ENCODE peak calls at places on chromosomes 4 and X, in four cellular contexts. A is IMR-90, H is endothelial cell of umbilical vein, Y is K562. B is an unnamed sample. For H3K9me1, the result is how much of the 10 kb centered on the place peaks cover.

GRCh38 chrX:150694738-150695410 is 1.7 kb downstream of the MTMR1 start:
- DNase-seq in A (no peak), H (no peak), Y (peak), B (no peak)

GRCh38 chrX:24870143-24870542 is 145.6 kb downstream of the ARX start:
- DNase-seq in A (peak), H (no peak), Y (no peak), B (no peak)

GRCh38 chr4:145697332-145697731 is 17.4 kb downstream of the C4orf51 start:
- DNase-seq in A (no peak), H (no peak), Y (no peak), B (no peak)

GRCh38 chr4:8579526-8580320 is 469 bp upstream of the GPR78 start:
- DNase-seq in A (no peak), H (no peak), Y (no peak), B (no peak)

GRCh38 chr4:127622923-127623754 is 9.6 kb upstream of the INTU start:
- DNase-seq in A (peak), H (peak), Y (no peak), B (no peak)

GRCh38 chr4:71863457-71863856 is 79.6 kb upstream of the GC start:
- DNase-seq in A (no peak), H (no peak), Y (no peak), B (no peak)

GRCh38 chr4:177079327-177079726 is 230.3 kb upstream of the NEIL3 start:
- DNase-seq in A (no peak), H (no peak), Y (no peak), B (no peak)

GRCh38 chr4:72971572-72971971 is 97.9 kb downstream of the COX18 start:
- DNase-seq in A (peak), H (peak), Y (peak), B (peak)

GRCh38 chrX:46758163-46758955 is 559 bp downstream of the SLC9A7 start:
- DNase-seq in A (peak), H (peak), Y (no peak), B (no peak)

GRCh38 chr4:39365360-39365759 is 802 bp downstream of the RFC1 start:
- DNase-seq in A (no peak), H (no peak), Y (no peak), B (no peak)
- H3K27ac ChIP-seq in A (no peak), H (peak), Y (peak), B (peak)

GRCh38 chr4:69995526-69996016 is at the start of gene STATH:
- DNase-seq in A (no peak), H (no peak), Y (no peak), B (no peak)
- H3K9me1 ChIP-seq in A (under half), H (under half), Y (under half), B (under half)

GRCh38 chrX:5051831-5052491 is 1176.7 kb downstream of the NLGN4X start:
- DNase-seq in A (no peak), H (no peak), Y (no peak), B (no peak)
- H3K27ac ChIP-seq in A (no peak), H (no peak), Y (no peak), B (no peak)

DNA sequence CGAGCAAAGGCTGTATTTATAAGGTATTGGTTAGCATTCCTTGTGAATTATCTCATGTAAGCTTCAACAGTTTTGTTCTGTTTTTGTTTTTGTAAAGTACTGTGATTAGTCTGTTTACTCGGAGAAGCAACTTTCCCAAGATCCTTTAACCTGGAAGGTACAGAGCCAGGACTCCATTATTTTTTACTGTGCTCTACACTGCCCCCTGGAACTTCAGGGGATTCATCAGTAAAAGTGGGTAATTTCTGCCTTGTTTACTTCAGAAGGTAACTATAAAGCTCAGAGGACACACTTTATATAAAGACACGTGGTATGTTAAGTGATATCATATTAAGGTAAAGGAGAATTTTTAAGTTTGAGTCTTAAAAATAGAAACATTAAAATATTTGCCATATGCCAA is 124.9 kb downstream of the IQCM start:
- DNase-seq in A (no peak), H (no peak), Y (no peak), B (no peak)
- H3K9me1 ChIP-seq in A (under half), H (under half), Y (under half), B (under half)

GRCh38 chrX:11666180-11666579 is 460 bp upstream of the ARHGAP6 start:
- DNase-seq in A (no peak), H (no peak), Y (no peak), B (no peak)
- H3K27ac ChIP-seq in A (no peak), H (no peak), Y (no peak), B (no peak)

DNA sequence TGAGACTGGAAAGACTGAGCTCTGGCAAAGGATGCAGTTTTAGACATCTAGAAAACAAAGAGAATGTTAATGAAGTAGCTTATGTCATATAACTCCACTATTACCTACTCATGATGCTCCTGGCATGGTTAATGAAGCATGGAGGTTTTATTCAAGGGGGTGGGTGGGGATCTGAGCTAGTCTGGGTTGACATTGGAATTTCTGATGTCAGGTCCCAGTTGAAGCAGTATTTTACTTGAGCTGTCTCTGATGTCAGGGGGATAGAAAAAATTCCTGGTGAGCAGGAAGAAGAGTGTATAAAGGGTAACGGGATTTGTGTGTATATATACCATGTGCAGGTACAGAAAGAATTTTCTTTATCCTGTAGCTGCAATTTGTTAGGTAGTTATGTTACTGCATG is 102.0 kb downstream of the ELOVL6 start:
- DNase-seq in A (no peak), H (no peak), Y (no peak), B (no peak)
- H3K9me1 ChIP-seq in A (under half), H (under half), Y (under half), B (under half)